ENCODE peak calls at places on chromosome 12, in seven cellular contexts. G is ovary, P is BE2C, Z is astrocyte of the cerebellum, B is brain microvascular endothelial cell, N is BJ, Y is AG04450. A is an unnamed sample.

GRCh38 chr12:121725420-121725819 is 12.9 kb downstream of the TMEM120B start:
- DNase-seq in N (no peak), Z (no peak), Y (no peak), P (no peak), B (no peak), G (no peak), A (no peak)

GRCh38 chr12:56661560-56661959 is 15.8 kb upstream of the ATP5F1B start:
- DNase-seq in N (no peak), Z (no peak), G (no peak), P (no peak), Y (no peak), B (no peak), A (no peak)

GRCh38 chr12:106211973-106212372 is 35.8 kb downstream of the CKAP4 start:
- DNase-seq in B (no peak), P (no peak), N (no peak), Y (no peak), Z (no peak), G (no peak), A (no peak)

GRCh38 chr12:76943004-76943403 is 64.2 kb upstream of the CSRP2 start:
- DNase-seq in B (no peak), G (no peak), Z (no peak), N (no peak), Y (no peak), P (no peak), A (no peak)

GRCh38 chr12:89349814-89350213 is 2.5 kb downstream of the DUSP6 start:
- DNase-seq in G (no peak), B (peak), Z (no peak), N (no peak), P (peak), Y (no peak), A (no peak)

GRCh38 chr12:105672171-105672570 is 341.7 kb downstream of the C12orf75 start:
- DNase-seq in B (no peak), N (no peak), P (no peak), G (no peak), Z (no peak), Y (no peak), A (no peak)

GRCh38 chr12:69879007-69879960 is 54.3 kb downstream of the MYRFL start:
- DNase-seq in B (peak), P (peak), N (no peak), Y (peak), G (peak), Z (peak), A (no peak)

GRCh38 chr12:15931590-15932053 is 20.5 kb downstream of the DERA start:
- DNase-seq in B (no peak), Y (no peak), Z (no peak), G (no peak), P (no peak), N (no peak), A (no peak)

GRCh38 chr12:28767836-28768348 is 381.2 kb upstream of the FAR2 start:
- DNase-seq in Y (no peak), N (no peak), B (no peak), P (no peak), G (no peak), Z (no peak), A (no peak)

GRCh38 chr12:56338643-56339422 is at the start of gene IL23A:
- DNase-seq in Z (peak), N (no peak), Y (no peak), B (no peak), G (no peak), P (no peak), A (no peak)

GRCh38 chr12:5375547-5376295 is 56.2 kb upstream of the NTF3 start:
- DNase-seq in B (no peak), Z (no peak), G (no peak), Y (no peak), P (no peak), N (no peak), A (no peak)

GRCh38 chr12:97921957-97922722 is 459.5 kb downstream of the RMST start:
- DNase-seq in B (peak), N (peak), Y (no peak), G (no peak), Z (peak), P (no peak), A (no peak)

GRCh38 chr12:105352049-105352448 is 21.6 kb downstream of the C12orf75 start:
- DNase-seq in Z (no peak), N (no peak), Y (no peak), G (no peak), P (no peak), B (no peak), A (no peak)

GRCh38 chr12:107356266-107356936 is 263.1 kb upstream of the CRY1 start:
- DNase-seq in B (peak), G (no peak), Z (peak), N (no peak), Y (peak), P (no peak), A (peak)

GRCh38 chr12:88375960-88376305 is 204.3 kb downstream of the KITLG start:
- DNase-seq in B (no peak), N (no peak), Y (no peak), Z (no peak), P (no peak), G (no peak), A (no peak)

GRCh38 chr12:54126696-54127537 is 61.9 kb downstream of the SMUG1 start:
- DNase-seq in G (peak), N (no peak), B (no peak), P (peak), Z (no peak), Y (no peak), A (no peak)

GRCh38 chr12:30926243-30927209 is at the start of gene TSPAN11:
- DNase-seq in P (peak), G (no peak), B (peak), Z (no peak), Y (no peak), N (no peak), A (no peak)

GRCh38 chr12:54993181-54993835 is 8.7 kb upstream of the TESPA1 start:
- DNase-seq in B (peak), Y (peak), G (no peak), Z (peak), P (peak), N (no peak), A (peak)

GRCh38 chr12:98587084-98587483 is 6.4 kb upstream of the SLC25A3 start:
- DNase-seq in G (no peak), P (no peak), B (no peak), N (no peak), Z (no peak), Y (no peak), A (no peak)

GRCh38 chr12:121637231-121637914 is 11.0 kb downstream of the ORAI1 start:
- DNase-seq in Y (no peak), Z (no peak), G (no peak), B (no peak), N (no peak), P (no peak), A (no peak)

GRCh38 chr12:80531646-80532045 is 87.6 kb downstream of the PTPRQ start:
- DNase-seq in P (no peak), Z (no peak), N (no peak), G (no peak), Y (no peak), B (no peak), A (no peak)

GRCh38 chr12:56358836-56359532 is 923 bp downstream of the STAT2 start:
- DNase-seq in Y (peak), Z (peak), B (peak), G (no peak), P (no peak), N (peak), A (peak)

GRCh38 chr12:13102481-13103195 is 829 bp downstream of the GSG1 start:
- DNase-seq in Y (no peak), Z (no peak), B (no peak), G (no peak), P (no peak), N (no peak), A (no peak)

GRCh38 chr12:82357845-82358199 is 365 bp downstream of the CCDC59 start:
- DNase-seq in B (no peak), P (no peak), Y (no peak), N (no peak), G (no peak), Z (no peak), A (no peak)

GRCh38 chr12:40281791-40282364 is 57.1 kb downstream of the LRRK2 start:
- DNase-seq in Y (no peak), P (no peak), N (no peak), B (no peak), Z (no peak), G (no peak), A (no peak)

GRCh38 chr12:82415402-82415801 is 57.1 kb downstream of the METTL25 start:
- DNase-seq in Z (peak), B (peak), Y (no peak), P (no peak), N (no peak), G (no peak), A (no peak)

GRCh38 chr12:639566-639965 is 23.7 kb downstream of the NINJ2 start:
- DNase-seq in N (no peak), P (no peak), Z (no peak), B (no peak), Y (no peak), G (no peak), A (no peak)

GRCh38 chr12:71605034-71605433 is 58.6 kb downstream of the ZFC3H1 start:
- DNase-seq in B (no peak), P (no peak), G (no peak), Y (no peak), N (no peak), Z (no peak), A (no peak)

GRCh38 chr12:96814200-96814599 is 92.9 kb upstream of the NEDD1 start:
- DNase-seq in Y (no peak), P (no peak), Z (no peak), B (no peak), G (no peak), N (no peak), A (no peak)

GRCh38 chr12:68406134-68406576 is 74.0 kb upstream of the MDM1 start:
- DNase-seq in P (no peak), G (peak), Z (peak), Y (peak), B (peak), N (peak), A (peak)

GRCh38 chr12:95607642-95608041 is 56.4 kb upstream of the USP44 start:
- DNase-seq in Y (no peak), B (no peak), G (no peak), Z (no peak), P (no peak), N (no peak), A (no peak)

GRCh38 chr12:59425798-59426197 is 170.0 kb upstream of the SLC16A7 start:
- DNase-seq in B (no peak), Y (no peak), G (no peak), N (no peak), Z (no peak), P (no peak), A (peak)

GRCh38 chr12:121810234-121810817 is 6.5 kb downstream of the SETD1B start:
- DNase-seq in Z (no peak), G (no peak), Y (no peak), N (no peak), P (no peak), B (no peak), A (no peak)

GRCh38 chr12:92047058-92047826 is 98.4 kb downstream of the BTG1 start:
- DNase-seq in G (no peak), N (no peak), P (no peak), B (no peak), Z (no peak), Y (no peak), A (no peak)

GRCh38 chr12:68349921-68350606 is 17.9 kb upstream of the MDM1 start:
- DNase-seq in Z (no peak), P (no peak), B (no peak), G (no peak), Y (no peak), N (no peak), A (no peak)

DNA sequence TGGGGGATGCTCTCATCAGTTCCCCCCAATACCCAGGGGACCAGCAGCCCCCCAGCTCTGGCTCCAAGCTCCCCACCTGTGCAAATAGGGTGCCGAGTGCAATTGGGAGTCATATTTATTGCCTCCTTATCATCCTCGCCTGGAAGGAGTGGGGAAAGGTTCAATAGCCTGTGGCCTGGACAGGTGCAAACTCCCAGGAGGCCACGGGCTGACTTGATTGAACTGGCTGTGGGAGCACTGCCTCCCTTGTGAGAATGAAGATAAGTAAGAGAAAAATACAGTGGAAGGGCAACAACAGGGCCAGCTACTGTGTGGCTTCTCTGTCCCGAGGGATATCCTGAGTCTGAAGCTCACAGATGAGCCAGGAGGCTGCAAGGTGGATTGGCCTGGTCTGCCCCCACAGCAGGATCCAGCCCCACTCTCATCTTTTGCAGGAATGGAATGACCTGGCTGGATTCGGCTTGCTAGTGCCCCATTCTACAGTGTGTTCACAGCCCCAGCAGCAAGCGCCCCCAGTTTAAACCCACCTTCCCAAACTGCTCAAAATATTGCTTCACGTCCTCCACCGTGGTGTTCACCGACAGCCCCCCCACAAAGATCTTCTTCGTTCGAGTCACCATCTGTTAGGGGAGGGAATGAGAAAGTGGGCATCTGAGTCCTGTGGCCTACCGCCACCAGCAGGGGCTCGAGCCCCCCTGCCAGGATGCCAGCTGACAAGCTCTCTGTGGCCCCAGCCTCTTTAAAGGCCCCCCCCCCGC is 6.3 kb downstream of the MSI1 start:
- DNase-seq in N (no peak), Z (no peak), P (no peak), Y (no peak), B (no peak), G (no peak), A (no peak)
- H3K4me3 ChIP-seq in N (no peak), Z (no peak), P (no peak), Y (no peak), B (no peak), G (no peak), A (no peak)

GRCh38 chr12:125403145-125403789 is 338.0 kb downstream of the AACS start:
- DNase-seq in Y (no peak), N (no peak), G (no peak), B (peak), Z (peak), P (no peak), A (no peak)
- TF ChIP-seq CTCF in Y (peak), N (peak), G (no peak), B (peak), Z (peak), P (peak), A (peak)

GRCh38 chr12:127785535-127785934 is 481.4 kb upstream of the TMEM132C start:
- DNase-seq in P (no peak), G (no peak), B (peak), Z (peak), Y (no peak), N (peak), A (peak)
- H3K4me3 ChIP-seq in P (no peak), G (no peak), B (no peak), Z (no peak), Y (no peak), N (no peak), A (no peak)

GRCh38 chr12:85155791-85156190 is 119.6 kb downstream of the LRRIQ1 start:
- DNase-seq in Z (peak), P (no peak), Y (no peak), G (no peak), N (no peak), B (peak), A (no peak)
- TF ChIP-seq CTCF in Z (no peak), P (peak), Y (no peak), G (no peak), N (no peak), B (no peak), A (no peak)

GRCh38 chr12:117872521-117873169 is 96.1 kb downstream of the KSR2 start:
- DNase-seq in P (no peak), Z (no peak), B (no peak), G (no peak), Y (no peak), N (no peak), A (no peak)

GRCh38 chr12:117875652-117876491 is 92.9 kb downstream of the KSR2 start:
- DNase-seq in N (no peak), B (peak), G (no peak), Y (no peak), Z (no peak), P (peak), A (no peak)

GRCh38 chr12:117878598-117878997 is 90.2 kb downstream of the KSR2 start:
- DNase-seq in Z (no peak), G (no peak), B (no peak), Y (no peak), N (no peak), P (no peak), A (no peak)

GRCh38 chr12:117874842-117875434 is 93.9 kb downstream of the KSR2 start:
- DNase-seq in B (peak), G (peak), Y (peak), P (peak), N (no peak), Z (peak), A (no peak)

GRCh38 chr12:117876492-117876816 is 92.3 kb downstream of the KSR2 start:
- DNase-seq in B (no peak), Z (no peak), P (no peak), N (no peak), G (no peak), Y (no peak), A (no peak)
- H3K4me3 ChIP-seq in B (no peak), Z (no peak), P (no peak), N (no peak), G (no peak), Y (no peak), A (no peak)

GRCh38 chr12:52818376-52818775 is 4.5 kb upstream of the KRT4 start:
- DNase-seq in P (no peak), B (no peak), Y (no peak), Z (no peak), G (no peak), N (no peak), A (no peak)
- TF ChIP-seq CTCF in P (no peak), B (no peak), Y (no peak), Z (no peak), G (no peak), N (no peak), A (no peak)

DNA sequence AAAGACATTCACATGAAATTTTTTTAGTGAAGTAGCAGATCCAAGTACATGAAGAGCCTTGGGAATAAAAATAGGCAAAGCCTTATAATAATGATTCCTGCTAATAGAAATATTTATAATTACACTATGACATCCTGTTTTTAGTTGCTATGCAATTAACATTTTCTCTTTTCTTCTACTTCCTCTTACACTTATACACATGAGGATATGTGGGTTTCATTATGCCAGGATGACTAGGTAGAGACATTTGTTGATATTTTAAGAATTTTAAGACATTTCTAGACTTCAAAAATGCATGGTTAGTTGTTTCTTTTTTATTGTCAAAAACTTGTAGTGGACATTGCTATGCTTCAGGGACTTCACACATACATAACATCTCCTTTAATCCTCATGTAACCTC is 326.8 kb downstream of the SYT1 start:
- DNase-seq in Z (no peak), Y (no peak), N (no peak), P (no peak), B (no peak), G (no peak), A (no peak)
- H3K4me3 ChIP-seq in Z (no peak), Y (no peak), N (no peak), P (no peak), B (no peak), G (no peak), A (no peak)

A was measured in AG09309.